ENCODE peak calls at places on chromosomes 5 and 9, in eight cellular contexts. R, H, D, S, L, T, W and K are unnamed samples.

GRCh38 chr9:109968332-109968657 is 188.3 kb downstream of the PALM2AKAP2 start:
- DNase-seq in D (no peak), R (no peak), L (no peak), H (no peak), W (no peak), S (no peak), T (no peak), K (no peak)

GRCh38 chr5:88881566-88881965 is 1.4 kb downstream of the MEF2C start:
- DNase-seq in W (no peak), S (no peak), D (no peak), T (no peak), L (no peak), R (no peak), H (no peak), K (no peak)

GRCh38 chr5:125424374-125424773 is 677.9 kb upstream of the ZNF608 start:
- DNase-seq in R (no peak), S (no peak), T (no peak), H (no peak), D (no peak), L (no peak), W (no peak), K (no peak)

GRCh38 chr5:72195581-72195980 is 88.3 kb downstream of the MAP1B start:
- DNase-seq in D (no peak), R (no peak), S (no peak), W (no peak), L (no peak), H (no peak), T (no peak), K (no peak)

GRCh38 chr9:104927216-104927911 is 591 bp downstream of the ABCA1 start:
- DNase-seq in S (peak; percentile 38), D (no peak), W (no peak), T (peak; percentile 47), L (no peak), H (no peak), R (peak; percentile 66), K (no peak)

GRCh38 chr9:110104201-110104845 is 103.6 kb downstream of the C9orf152 start:
- DNase-seq in W (no peak), L (no peak), H (no peak), D (no peak), S (no peak), R (no peak), T (no peak), K (no peak)

GRCh38 chr5:54249210-54250028 is 61.0 kb downstream of the ARL15 start:
- DNase-seq in W (peak; percentile 7), L (no peak), T (peak; percentile 13), S (no peak), H (no peak), D (no peak), R (no peak), K (no peak)

GRCh38 chr5:118095100-118095499 is 893.2 kb downstream of the DTWD2 start:
- DNase-seq in W (no peak), R (no peak), S (no peak), H (peak; percentile 32), T (no peak), L (no peak), D (no peak), K (no peak)

GRCh38 chr5:165029471-165029870 is 1524.1 kb downstream of the MAT2B start:
- DNase-seq in W (peak; percentile 27), S (no peak), L (no peak), H (no peak), T (peak; percentile 72), R (peak; percentile 31), D (no peak), K (peak; percentile 12)

GRCh38 chr5:38827525-38827924 is 18.3 kb upstream of the OSMR start:
- DNase-seq in H (no peak), W (no peak), R (no peak), D (no peak), L (no peak), T (no peak), S (no peak), K (no peak)

GRCh38 chr9:119251951-119252350 is 117.3 kb downstream of the BRINP1 start:
- DNase-seq in R (no peak), L (no peak), H (no peak), S (no peak), T (no peak), W (no peak), D (no peak), K (no peak)

GRCh38 chr5:176534640-176535039 is 2.6 kb downstream of the RNF44 start:
- DNase-seq in H (no peak), L (no peak), S (no peak), W (no peak), D (no peak), T (no peak), R (peak; percentile 49), K (no peak)

GRCh38 chr5:148532962-148533670 is 121.2 kb downstream of the HTR4 start:
- DNase-seq in L (no peak), R (no peak), H (no peak), W (no peak), T (peak; percentile 63), D (no peak), S (no peak), K (no peak)

GRCh38 chr5:9780501-9780900 is 150.3 kb upstream of the TAS2R1 start:
- DNase-seq in S (no peak), L (no peak), T (no peak), D (no peak), H (no peak), W (no peak), R (no peak), K (no peak)

GRCh38 chr9:126052791-126053190 is 273.8 kb upstream of the MVB12B start:
- DNase-seq in W (no peak), S (no peak), H (no peak), T (no peak), L (no peak), R (no peak), D (no peak), K (no peak)

GRCh38 chr5:74432240-74432639 is 208.3 kb downstream of the ENC1 start:
- DNase-seq in W (no peak), T (peak; percentile 68), L (no peak), H (no peak), D (no peak), S (peak; percentile 60), R (no peak), K (no peak)

GRCh38 chr5:52743970-52744369 is 43.7 kb upstream of the ITGA1 start:
- DNase-seq in H (peak; percentile 2), D (no peak), W (no peak), T (no peak), S (no peak), L (no peak), R (no peak), K (no peak)

GRCh38 chr5:67315802-67316103 is 119.2 kb upstream of the CD180 start:
- DNase-seq in H (no peak), D (no peak), R (no peak), S (no peak), W (no peak), L (no peak), T (no peak), K (no peak)

GRCh38 chr5:68336200-68336599 is 120.6 kb downstream of the PIK3R1 start:
- DNase-seq in D (no peak), R (no peak), H (no peak), T (no peak), W (no peak), S (no peak), L (no peak), K (no peak)